ENCODE peak calls at places on chromosomes 5 and 9, in seven cellular contexts. One of them, this sample, is unnamed.

GRCh38 chr9:79610019-79610760 is 38.4 kb downstream of the TLE4 start:
- DNase-seq in AG04450: no peak
- DNase-seq in ACHN: peak
- DNase-seq in foreskin melanocyte: no peak
- DNase-seq in stimulated activated CD4-positive, alpha-beta T cell treated with anti-CD3 and anti-CD28 coated beads, TNF-alpha, amount 100 ng/mL, for 24 hours: no peak
- DNase-seq in HEK293T: no peak
- DNase-seq in SHP77: no peak
- DNase-seq in this sample: no peak

GRCh38 chr9:94782367-94783120 is 56.0 kb downstream of the AOPEP start:
- DNase-seq in ACHN: no peak
- DNase-seq in AG04450: no peak
- DNase-seq in stimulated activated CD4-positive, alpha-beta T cell treated with anti-CD3 and anti-CD28 coated beads, TNF-alpha, amount 100 ng/mL, for 24 hours: no peak
- DNase-seq in HEK293T: no peak
- DNase-seq in SHP77: no peak
- DNase-seq in foreskin melanocyte: peak
- DNase-seq in this sample: no peak

GRCh38 chr5:137217599-137218200 is 281.4 kb downstream of the SPOCK1 start:
- DNase-seq in foreskin melanocyte: no peak
- DNase-seq in stimulated activated CD4-positive, alpha-beta T cell treated with anti-CD3 and anti-CD28 coated beads, TNF-alpha, amount 100 ng/mL, for 24 hours: no peak
- DNase-seq in AG04450: no peak
- DNase-seq in SHP77: no peak
- DNase-seq in HEK293T: no peak
- DNase-seq in ACHN: peak
- DNase-seq in this sample: no peak

GRCh38 chr9:133135193-133135745 is 14.2 kb upstream of the RALGDS start:
- DNase-seq in foreskin melanocyte: no peak
- DNase-seq in ACHN: peak
- DNase-seq in HEK293T: no peak
- DNase-seq in stimulated activated CD4-positive, alpha-beta T cell treated with anti-CD3 and anti-CD28 coated beads, TNF-alpha, amount 100 ng/mL, for 24 hours: peak
- DNase-seq in AG04450: no peak
- DNase-seq in SHP77: no peak
- DNase-seq in this sample: no peak

GRCh38 chr9:33111621-33112020 is 35.1 kb upstream of the SMU1 start:
- DNase-seq in foreskin melanocyte: no peak
- DNase-seq in SHP77: no peak
- DNase-seq in stimulated activated CD4-positive, alpha-beta T cell treated with anti-CD3 and anti-CD28 coated beads, TNF-alpha, amount 100 ng/mL, for 24 hours: no peak
- DNase-seq in HEK293T: no peak
- DNase-seq in ACHN: no peak
- DNase-seq in AG04450: no peak
- DNase-seq in this sample: no peak

GRCh38 chr9:117725426-117725887 is 21.3 kb downstream of the TLR4 start:
- DNase-seq in AG04450: no peak
- DNase-seq in HEK293T: no peak
- DNase-seq in stimulated activated CD4-positive, alpha-beta T cell treated with anti-CD3 and anti-CD28 coated beads, TNF-alpha, amount 100 ng/mL, for 24 hours: no peak
- DNase-seq in ACHN: no peak
- DNase-seq in SHP77: no peak
- DNase-seq in foreskin melanocyte: no peak
- DNase-seq in this sample: peak

GRCh38 chr9:27206041-27206440 is 90.9 kb downstream of the EQTN start:
- DNase-seq in ACHN: no peak
- DNase-seq in stimulated activated CD4-positive, alpha-beta T cell treated with anti-CD3 and anti-CD28 coated beads, TNF-alpha, amount 100 ng/mL, for 24 hours: no peak
- DNase-seq in foreskin melanocyte: no peak
- DNase-seq in SHP77: no peak
- DNase-seq in HEK293T: no peak
- DNase-seq in AG04450: no peak
- DNase-seq in this sample: no peak

GRCh38 chr9:123167474-123167873 is 100.9 kb downstream of the STRBP start:
- DNase-seq in AG04450: no peak
- DNase-seq in foreskin melanocyte: no peak
- DNase-seq in ACHN: no peak
- DNase-seq in SHP77: no peak
- DNase-seq in HEK293T: no peak
- DNase-seq in stimulated activated CD4-positive, alpha-beta T cell treated with anti-CD3 and anti-CD28 coated beads, TNF-alpha, amount 100 ng/mL, for 24 hours: no peak
- DNase-seq in this sample: no peak

GRCh38 chr5:128896675-128897074 is 68.6 kb upstream of the SLC27A6 start:
- DNase-seq in stimulated activated CD4-positive, alpha-beta T cell treated with anti-CD3 and anti-CD28 coated beads, TNF-alpha, amount 100 ng/mL, for 24 hours: no peak
- DNase-seq in ACHN: no peak
- DNase-seq in SHP77: no peak
- DNase-seq in HEK293T: no peak
- DNase-seq in foreskin melanocyte: no peak
- DNase-seq in AG04450: no peak
- DNase-seq in this sample: no peak

GRCh38 chr5:119996128-119996527 is 366.8 kb downstream of the FAM170A start:
- DNase-seq in ACHN: no peak
- DNase-seq in AG04450: no peak
- DNase-seq in stimulated activated CD4-positive, alpha-beta T cell treated with anti-CD3 and anti-CD28 coated beads, TNF-alpha, amount 100 ng/mL, for 24 hours: no peak
- DNase-seq in HEK293T: peak
- DNase-seq in SHP77: no peak
- DNase-seq in foreskin melanocyte: no peak
- DNase-seq in this sample: no peak

GRCh38 chr5:83034036-83034435 is 43.2 kb downstream of the TMEM167A start:
- DNase-seq in ACHN: no peak
- DNase-seq in HEK293T: no peak
- DNase-seq in AG04450: no peak
- DNase-seq in SHP77: no peak
- DNase-seq in stimulated activated CD4-positive, alpha-beta T cell treated with anti-CD3 and anti-CD28 coated beads, TNF-alpha, amount 100 ng/mL, for 24 hours: no peak
- DNase-seq in foreskin melanocyte: no peak
- DNase-seq in this sample: no peak

GRCh38 chr5:116738270-116738947 is 163.8 kb upstream of the SEMA6A start:
- DNase-seq in stimulated activated CD4-positive, alpha-beta T cell treated with anti-CD3 and anti-CD28 coated beads, TNF-alpha, amount 100 ng/mL, for 24 hours: no peak
- DNase-seq in ACHN: no peak
- DNase-seq in HEK293T: no peak
- DNase-seq in foreskin melanocyte: no peak
- DNase-seq in SHP77: peak
- DNase-seq in AG04450: no peak
- DNase-seq in this sample: no peak